ENCODE peak calls at places on chromosomes 2 and 18, in ten cellular contexts. T is activated T-helper 9 cell treated with anti-CD3 and anti-CD28 coated beads, Interleukin-2, amount 50 U/mL, for 16 hours; J is T47D; Z is stimulated activated naive CD8-positive, alpha-beta T cell treated with anti-CD3 and anti-CD28 coated beads, Interleukin-15, Interleukin-2, amounts not matched to agents 100 U/mL and 50 U/mL, for 24 hours; Y is non-pigmented ciliary epithelial cell; A is nephron progenitor cell; S is AG08396; I is RPMI7951; M is effector CD4-positive, alpha-beta T cell; R is vagina. W is an unnamed sample.

GRCh38 chr18:23302852-23303527 is 150.1 kb upstream of the RIOK3 start:
- DNase-seq in T (no peak), J (no peak), Z (no peak), Y (peak), A (no peak), S (no peak), I (peak), M (no peak), R (no peak), W (no peak)

GRCh38 chr2:72800491-72800890 is 25.3 kb downstream of the EXOC6B start:
- DNase-seq in T (no peak), J (no peak), Z (no peak), Y (no peak), A (no peak), S (no peak), I (no peak), M (no peak), R (no peak), W (no peak)

GRCh38 chr2:27920148-27920885 is 29.8 kb downstream of the BABAM2 start:
- DNase-seq in T (no peak), J (no peak), Z (no peak), Y (no peak), A (no peak), S (no peak), I (peak), M (no peak), R (no peak), W (no peak)

GRCh38 chr2:68709421-68709911 is 25.1 kb upstream of the ARHGAP25 start:
- DNase-seq in T (no peak), J (peak), Z (no peak), Y (no peak), A (peak), S (peak), I (peak), M (no peak), R (no peak), W (peak)

GRCh38 chr2:41914936-41915335 is 132.9 kb upstream of the PKDCC start:
- DNase-seq in T (no peak), J (no peak), Z (no peak), Y (no peak), A (no peak), S (no peak), I (no peak), M (no peak), R (peak), W (no peak)

GRCh38 chr18:80033181-80034067 is 810 bp upstream of the RBFA start:
- DNase-seq in T (peak), J (no peak), Z (peak), Y (no peak), A (no peak), S (no peak), I (no peak), M (no peak), R (no peak), W (no peak)

GRCh38 chr2:80035749-80036285 is 268.7 kb downstream of the LRRTM1 start:
- DNase-seq in T (no peak), J (no peak), Z (no peak), Y (no peak), A (no peak), S (no peak), I (no peak), M (no peak), R (no peak), W (no peak)

GRCh38 chr2:157789933-157790511 is 86.1 kb downstream of the ACVR1 start:
- DNase-seq in T (no peak), J (no peak), Z (no peak), Y (no peak), A (no peak), S (no peak), I (no peak), M (no peak), R (no peak), W (no peak)

GRCh38 chr2:130380096-130380934 is 24.5 kb downstream of the PTPN18 start:
- DNase-seq in T (no peak), J (no peak), Z (peak), Y (no peak), A (no peak), S (no peak), I (no peak), M (no peak), R (no peak), W (no peak)

GRCh38 chr2:119005081-119005480 is 63.1 kb downstream of the MARCO start:
- DNase-seq in T (no peak), J (no peak), Z (no peak), Y (no peak), A (no peak), S (no peak), I (peak), M (no peak), R (no peak), W (no peak)

GRCh38 chr2:42960835-42961165 is 168.4 kb upstream of the HAAO start:
- DNase-seq in T (no peak), J (no peak), Z (no peak), Y (no peak), A (no peak), S (no peak), I (no peak), M (no peak), R (no peak), W (no peak)

GRCh38 chr2:241867776-241868420 is 1.6 kb upstream of the RTP5 start:
- DNase-seq in T (no peak), J (no peak), Z (peak), Y (no peak), A (no peak), S (no peak), I (no peak), M (no peak), R (no peak), W (no peak)

GRCh38 chr2:36452279-36452678 is 96.7 kb downstream of the CRIM1 start:
- DNase-seq in T (no peak), J (no peak), Z (no peak), Y (no peak), A (no peak), S (no peak), I (no peak), M (no peak), R (no peak), W (no peak)

GRCh38 chr2:119694470-119694993 is 15.5 kb downstream of the TMEM177 start:
- DNase-seq in T (no peak), J (no peak), Z (no peak), Y (no peak), A (no peak), S (no peak), I (no peak), M (no peak), R (no peak), W (peak)

GRCh38 chr2:134118279-134119116 is 135.4 kb upstream of the MGAT5 start:
- DNase-seq in T (peak), J (peak), Z (peak), Y (peak), A (peak), S (peak), I (peak), M (peak), R (peak), W (peak)

W was measured in NCI-H1092 treated with DMSO at 0.1 percent for 48 hours.